ENCODE peak calls at places on chromosomes 3 and 15, in seven cellular contexts. O is RWPE1, T is brain microvascular endothelial cell, K is GM12865, Q is lower leg skin, S is H9, J is breast epithelium. Y is an unnamed sample.

GRCh38 chr3:103965764-103966163 is 1400.9 kb upstream of the ALCAM start:
- DNase-seq in Q (no peak), J (no peak), K (no peak), O (no peak), T (no peak), S (no peak), Y (no peak)

GRCh38 chr15:38904298-38904697 is 339.7 kb upstream of the RASGRP1 start:
- DNase-seq in T (no peak), S (no peak), J (no peak), O (no peak), Q (no peak), K (no peak), Y (no peak)

GRCh38 chr3:183122257-183122932 is 23.1 kb upstream of the MCCC1 start:
- DNase-seq in J (no peak), Q (peak), K (peak), S (no peak), T (peak), O (peak), Y (no peak)

GRCh38 chr15:39944711-39945110 is 10.8 kb downstream of the EIF2AK4 start:
- DNase-seq in O (no peak), T (no peak), S (no peak), K (no peak), J (no peak), Q (no peak), Y (no peak)

GRCh38 chr3:28575100-28575747 is 226.6 kb upstream of the AZI2 start:
- DNase-seq in O (no peak), T (no peak), Q (no peak), S (peak), K (no peak), J (no peak), Y (peak)

GRCh38 chr3:176994393-176994792 is 202.9 kb downstream of the TBL1XR1 start:
- DNase-seq in Q (no peak), T (no peak), S (no peak), O (no peak), J (no peak), K (no peak), Y (no peak)

GRCh38 chr3:129548566-129548965 is 5.6 kb downstream of the H1-8 start:
- DNase-seq in K (no peak), T (no peak), J (no peak), S (no peak), O (no peak), Q (no peak), Y (no peak)

GRCh38 chr3:154792828-154793227 is 287.3 kb upstream of the MME start:
- DNase-seq in K (no peak), Q (no peak), J (no peak), S (no peak), O (no peak), T (no peak), Y (no peak)

GRCh38 chr3:143586565-143586964 is 261.7 kb downstream of the SLC9A9 start:
- DNase-seq in T (no peak), O (no peak), K (peak), S (no peak), Q (no peak), J (peak), Y (no peak)

GRCh38 chr3:114624047-114624445 is 330.2 kb downstream of the TIGIT start:
- DNase-seq in T (peak), S (no peak), Q (no peak), K (no peak), O (no peak), J (no peak), Y (no peak)

GRCh38 chr3:180619723-180620122 is 17.8 kb downstream of the TTC14 start:
- DNase-seq in Q (no peak), K (no peak), O (no peak), S (no peak), J (no peak), T (no peak), Y (no peak)

GRCh38 chr3:38031022-38031994 is 1.9 kb upstream of the PLCD1 start:
- DNase-seq in J (peak), K (no peak), T (no peak), S (no peak), O (peak), Q (peak), Y (no peak)

GRCh38 chr3:139309880-139310279 is 33.9 kb upstream of the MRPS22 start:
- DNase-seq in Q (no peak), S (no peak), J (no peak), O (no peak), K (no peak), T (no peak), Y (no peak)

GRCh38 chr15:100042558-100042957 is 299.2 kb downstream of the ADAMTS17 start:
- DNase-seq in S (no peak), Q (no peak), O (no peak), J (no peak), T (peak), K (no peak), Y (no peak)

GRCh38 chr3:147493666-147494065 is 84.5 kb downstream of the ZIC1 start:
- DNase-seq in K (no peak), Q (no peak), T (no peak), J (no peak), S (no peak), O (no peak), Y (no peak)

GRCh38 chr15:44541282-44541958 is 4.5 kb downstream of the EIF3J start:
- DNase-seq in J (no peak), K (no peak), S (no peak), O (peak), T (peak), Q (no peak), Y (no peak)

GRCh38 chr15:44550256-44550655 is 13.3 kb downstream of the EIF3J start:
- DNase-seq in S (no peak), O (no peak), J (no peak), T (peak), K (no peak), Q (no peak), Y (no peak)

GRCh38 chr15:44550734-44551133 is 13.8 kb downstream of the EIF3J start:
- DNase-seq in T (no peak), K (no peak), J (no peak), O (no peak), S (no peak), Q (no peak), Y (no peak)

DNA sequence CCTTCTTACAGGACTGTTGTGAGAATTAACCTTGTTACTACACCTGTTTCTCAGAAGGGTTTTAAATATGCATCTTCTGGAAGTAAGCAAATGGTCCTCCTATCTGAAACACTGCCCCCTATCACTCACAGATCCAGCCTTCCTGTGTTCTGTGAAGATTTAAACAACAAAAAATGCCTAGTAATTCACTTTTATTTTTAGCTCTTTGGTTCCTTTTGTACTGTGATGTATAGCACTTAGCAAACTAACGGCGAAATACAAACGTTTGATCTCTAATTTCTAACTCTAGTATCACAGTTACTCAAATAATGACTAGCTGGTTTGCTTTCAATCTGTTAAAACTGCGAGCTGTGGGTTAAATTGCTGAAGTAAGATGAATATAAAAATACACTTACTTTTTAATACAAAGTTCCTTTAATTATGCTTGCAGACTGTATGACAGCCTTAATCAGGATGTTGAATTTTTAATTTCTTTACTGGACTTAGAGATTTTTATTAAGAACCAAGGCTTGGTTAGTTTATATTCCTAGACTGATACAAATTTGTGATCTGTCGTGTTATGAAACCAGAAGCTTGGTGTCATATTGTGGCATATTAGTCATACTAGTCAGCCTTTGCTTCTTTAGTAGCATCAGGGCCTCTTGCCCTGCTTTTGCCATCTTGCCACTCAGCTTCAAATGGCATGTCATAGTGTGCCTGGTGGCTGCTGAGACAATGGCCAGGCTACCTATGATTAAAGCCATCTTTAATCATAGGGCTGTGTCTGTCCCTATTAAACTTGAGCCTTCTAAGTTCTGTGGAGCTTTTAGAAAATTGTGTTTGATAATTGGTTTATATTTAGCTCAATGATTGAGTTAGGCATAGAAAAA is 9.2 kb downstream of the EIF3J start:
- DNase-seq in S (no peak), T (peak), K (peak), O (no peak), Q (no peak), J (no peak), Y (no peak)
- TF ChIP-seq CTCF in S (peak), T (peak), K (peak), O (peak), Q (no peak), J (no peak), Y (no peak)

GRCh38 chr3:9069971-9070370 is 106.7 kb upstream of the RAD18 start:
- DNase-seq in K (no peak), J (no peak), T (no peak), S (no peak), O (no peak), Q (no peak), Y (no peak)

GRCh38 chr3:9066141-9066540 is 102.9 kb upstream of the RAD18 start:
- DNase-seq in T (no peak), J (no peak), K (no peak), Q (no peak), S (no peak), O (no peak), Y (no peak)

GRCh38 chr3:9066775-9067174 is 103.5 kb upstream of the RAD18 start:
- DNase-seq in Q (no peak), J (no peak), S (no peak), O (no peak), K (no peak), T (no peak), Y (no peak)

GRCh38 chr3:9068044-9068443 is 104.8 kb upstream of the RAD18 start:
- DNase-seq in Q (no peak), K (no peak), T (no peak), S (no peak), J (no peak), O (no peak), Y (no peak)

DNA sequence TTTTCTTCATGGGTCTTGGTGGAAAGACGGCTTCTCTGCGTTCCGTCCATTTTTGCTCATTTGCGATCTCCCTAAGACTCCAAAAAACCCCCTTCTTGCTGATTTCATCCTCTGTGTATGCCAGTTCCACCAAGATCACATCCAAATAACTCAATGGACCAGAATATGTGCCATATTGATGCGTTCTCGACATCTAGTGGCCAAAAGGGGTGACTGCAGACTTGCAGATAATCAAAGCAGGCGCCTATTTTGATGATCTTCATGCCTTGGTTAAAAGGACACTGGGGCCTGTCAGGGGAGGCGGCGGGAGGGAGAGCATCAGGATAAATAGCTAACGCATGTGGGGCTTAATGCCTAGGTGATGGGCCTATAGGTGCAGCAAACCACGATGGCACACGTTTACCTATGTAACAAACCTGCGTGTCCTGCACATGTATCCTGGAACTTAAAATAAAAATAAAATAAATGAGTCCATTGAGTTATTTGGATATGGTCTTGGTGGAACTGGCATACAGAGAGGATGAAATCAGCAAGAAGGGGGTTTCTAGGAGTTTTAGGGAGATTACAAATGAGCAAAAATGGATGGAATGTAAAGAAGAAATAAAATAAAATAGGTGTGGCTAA is 104.2 kb upstream of the RAD18 start:
- DNase-seq in K (peak), T (peak), Q (no peak), S (peak), O (peak), J (no peak), Y (peak)
- TF ChIP-seq CTCF in K (peak), T (peak), Q (no peak), S (peak), O (peak), J (peak), Y (peak)

GRCh38 chr15:53716909-53717878 is 42.3 kb downstream of the WDR72 start:
- DNase-seq in S (no peak), T (peak), O (peak), J (no peak), K (no peak), Q (no peak), Y (no peak)
- TF ChIP-seq CTCF in S (peak), T (peak), O (peak), J (peak), K (no peak), Q (no peak), Y (peak)

GRCh38 chr3:197460639-197461038 is 95.1 kb downstream of the BDH1 start:
- DNase-seq in Q (no peak), K (no peak), O (no peak), S (no peak), J (no peak), T (no peak), Y (no peak)

GRCh38 chr3:197458906-197459470 is 96.8 kb downstream of the BDH1 start:
- DNase-seq in S (no peak), K (no peak), O (no peak), T (no peak), Q (peak), J (no peak), Y (no peak)

GRCh38 chr3:197456271-197457091 is 99.3 kb downstream of the BDH1 start:
- DNase-seq in O (peak), K (peak), S (peak), Q (peak), J (peak), T (peak), Y (peak)

GRCh38 chr3:197460002-197460401 is 95.8 kb downstream of the BDH1 start:
- DNase-seq in S (no peak), J (no peak), O (no peak), Q (no peak), T (no peak), K (no peak), Y (no peak)

DNA sequence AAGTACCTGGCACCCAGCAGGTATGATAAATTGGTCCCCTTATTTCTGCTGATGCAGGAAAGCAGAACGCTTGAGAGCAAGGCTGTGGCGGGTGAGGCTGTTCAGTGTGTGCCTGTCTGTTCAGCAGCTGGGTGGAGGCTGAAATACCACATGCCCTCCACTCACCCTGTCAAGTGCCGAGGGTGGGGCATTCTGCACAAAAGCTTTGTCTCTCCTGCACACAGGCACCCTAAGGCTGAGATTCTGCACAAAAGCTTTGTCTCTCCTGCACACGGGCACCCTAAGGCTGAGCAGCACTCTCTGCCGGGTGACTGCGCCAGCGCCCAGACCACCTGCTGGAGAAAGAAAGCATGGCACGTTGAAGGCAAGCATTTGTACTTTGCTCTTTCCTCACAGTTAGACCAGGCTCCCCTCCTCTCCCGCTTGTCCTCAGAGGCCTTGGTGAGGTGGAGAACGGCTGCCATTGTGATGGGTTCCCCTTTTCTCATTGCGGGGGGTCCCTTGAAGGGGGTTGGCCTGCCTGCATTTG is 97.5 kb downstream of the BDH1 start:
- DNase-seq in K (peak), O (no peak), S (no peak), Q (peak), T (no peak), J (no peak), Y (no peak)
- TF ChIP-seq CTCF in K (peak), O (no peak), S (peak), Q (no peak), T (peak), J (no peak), Y (peak)

GRCh38 chr15:59457103-59457502 is 19.1 kb downstream of the FAM81A start:
- DNase-seq in S (no peak), Q (no peak), T (no peak), J (no peak), K (no peak), O (peak), Y (no peak)
- TF ChIP-seq CTCF in S (no peak), Q (no peak), T (no peak), J (no peak), K (no peak), O (no peak), Y (no peak)

Y was measured in glutamatergic neuron.